ENCODE peak calls at places on chromosomes 13 and 19, in nine cellular contexts. F is HepG2; O is glutamatergic neuron; J is endothelial cell; P is activated CD8-positive, alpha-beta T cell treated with anti-CD3 and anti-CD28 coated beads for 36 hours; D is fibroblast of lung; Y is endodermal cell; U is WTC11; K is tibial nerve. V is an unnamed sample.

GRCh38 chr13:48304132-48304876 is 753 bp downstream of the RB1 start:
- DNase-seq in F (peak; percentile 30), O (peak; percentile 48), J (peak; percentile 14), P (peak; percentile 40), D (peak; percentile 61), Y (no peak), U (peak; percentile 23), K (peak; percentile 47), V (peak; percentile 6)

GRCh38 chr13:76474356-76474755 is 411.8 kb downstream of the KCTD12 start:
- DNase-seq in F (no peak), O (no peak), J (no peak), P (no peak), D (peak; percentile 53), Y (no peak), U (no peak), K (no peak), V (no peak)

GRCh38 chr13:113122571-113123225 is at the start of gene F10:
- DNase-seq in F (peak; percentile 95), O (peak; percentile 40), J (no peak), P (no peak), D (peak; percentile 74), Y (peak; percentile 93), U (peak; percentile 54), K (peak; percentile 61), V (peak; percentile 9)

GRCh38 chr13:81148822-81149221 is 807.9 kb upstream of the SPRY2 start:
- DNase-seq in F (no peak), O (no peak), J (no peak), P (no peak), D (no peak), Y (no peak), U (no peak), K (no peak), V (no peak)

GRCh38 chr19:51137812-51138425 is 4.2 kb upstream of the SIGLEC7 start:
- DNase-seq in F (no peak), O (no peak), J (no peak), P (no peak), D (no peak), Y (peak; percentile 58), U (no peak), K (no peak), V (no peak)

GRCh38 chr19:51317381-51317780 is 5.9 kb downstream of the IGLON5 start:
- DNase-seq in F (no peak), O (no peak), J (no peak), P (no peak), D (no peak), Y (no peak), U (no peak), K (no peak), V (no peak)

GRCh38 chr13:98960331-98961203 is 17.3 kb downstream of the DOCK9 start:
- DNase-seq in F (no peak), O (no peak), J (no peak), P (no peak), D (no peak), Y (no peak), U (no peak), K (no peak), V (no peak)

GRCh38 chr19:46887240-46887782 is 26.5 kb downstream of the ARHGAP35 start:
- DNase-seq in F (no peak), O (no peak), J (no peak), P (no peak), D (no peak), Y (no peak), U (no peak), K (no peak), V (no peak)

GRCh38 chr19:44807652-44808462 is 1.0 kb upstream of the BCAM start:
- DNase-seq in F (peak; percentile 77), O (peak; percentile 69), J (peak; percentile 77), P (no peak), D (peak; percentile 43), Y (peak; percentile 98), U (peak; percentile 89), K (peak; percentile 27), V (peak; percentile 66)

GRCh38 chr13:46296920-46297319 is 85.2 kb downstream of the LRRC63 start:
- DNase-seq in F (no peak), O (no peak), J (no peak), P (no peak), D (peak; percentile 94), Y (no peak), U (no peak), K (peak; percentile 19), V (no peak)

GRCh38 chr19:58509731-58510083 is 2.1 kb downstream of the SLC27A5 start:
- DNase-seq in F (no peak), O (no peak), J (no peak), P (no peak), D (no peak), Y (no peak), U (no peak), K (no peak), V (no peak)

GRCh38 chr13:113815151-113816058 is 48.5 kb downstream of the GAS6 start:
- DNase-seq in F (no peak), O (no peak), J (no peak), P (peak; percentile 61), D (no peak), Y (no peak), U (no peak), K (peak; percentile 49), V (no peak)

GRCh38 chr13:30654430-30654829 is 36.7 kb downstream of the USPL1 start:
- DNase-seq in F (no peak), O (no peak), J (no peak), P (peak; percentile 21), D (no peak), Y (no peak), U (no peak), K (no peak), V (no peak)

GRCh38 chr19:12655546-12655945 is 11.0 kb downstream of the MAN2B1 start:
- DNase-seq in F (no peak), O (no peak), J (no peak), P (no peak), D (no peak), Y (no peak), U (no peak), K (no peak), V (no peak)

GRCh38 chr19:27909185-27909840 is 1303.6 kb downstream of the UQCRFS1 start:
- DNase-seq in F (no peak), O (no peak), J (no peak), P (no peak), D (no peak), Y (peak; percentile 44), U (no peak), K (no peak), V (no peak)
- TF ChIP-seq CTCF in F (no peak), O (no peak), J (no peak), P (no peak), D (no peak), Y (no peak), U (no peak), K (no peak), V (no peak)

GRCh38 chr13:108182652-108183051 is 32.7 kb downstream of the LIG4 start:
- DNase-seq in F (no peak), O (no peak), J (no peak), P (no peak), D (no peak), Y (no peak), U (no peak), K (no peak), V (no peak)

GRCh38 chr13:108178105-108178504 is 37.2 kb downstream of the LIG4 start:
- DNase-seq in F (no peak), O (no peak), J (no peak), P (no peak), D (no peak), Y (no peak), U (no peak), K (no peak), V (no peak)

DNA sequence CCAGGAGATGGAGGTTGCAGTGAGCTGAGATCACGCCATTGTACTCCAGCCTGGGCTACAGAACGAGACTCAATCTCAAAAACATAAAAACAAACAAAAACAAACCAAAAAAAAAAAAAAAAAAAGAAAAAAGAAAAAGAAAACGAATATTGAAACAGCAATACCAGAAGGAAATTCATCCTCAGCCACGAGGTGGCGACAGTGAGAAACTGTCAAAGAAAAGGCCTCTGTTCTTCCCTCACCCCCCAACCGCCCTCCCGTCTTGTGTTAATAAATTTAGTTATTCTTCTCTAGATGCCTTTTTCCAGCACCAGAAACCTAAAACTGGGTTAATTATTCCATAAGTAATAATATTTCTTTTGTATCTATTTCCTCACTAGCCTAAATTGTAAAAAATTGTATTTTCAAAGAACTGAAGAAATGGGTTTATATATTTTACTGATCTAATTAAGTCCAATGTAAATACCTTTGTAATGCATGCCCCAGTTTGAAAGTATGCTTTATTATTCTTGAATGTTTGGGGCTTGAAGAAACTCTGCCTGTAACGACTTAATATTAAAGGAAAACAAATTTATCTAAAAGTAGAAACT is 38.6 kb downstream of the LIG4 start:
- DNase-seq in F (peak; percentile 42), O (peak; percentile 58), J (peak; percentile 51), P (peak; percentile 80), D (peak; percentile 12), Y (peak; percentile 85), U (peak; percentile 74), K (peak; percentile 34), V (peak; percentile 3)
- TF ChIP-seq CTCF in F (peak; percentile 51), O (peak; percentile 67), J (peak; percentile 77), P (peak; percentile 72), D (peak; percentile 53), Y (peak; percentile 86), U (peak; percentile 29), K (no peak), V (no peak)

DNA sequence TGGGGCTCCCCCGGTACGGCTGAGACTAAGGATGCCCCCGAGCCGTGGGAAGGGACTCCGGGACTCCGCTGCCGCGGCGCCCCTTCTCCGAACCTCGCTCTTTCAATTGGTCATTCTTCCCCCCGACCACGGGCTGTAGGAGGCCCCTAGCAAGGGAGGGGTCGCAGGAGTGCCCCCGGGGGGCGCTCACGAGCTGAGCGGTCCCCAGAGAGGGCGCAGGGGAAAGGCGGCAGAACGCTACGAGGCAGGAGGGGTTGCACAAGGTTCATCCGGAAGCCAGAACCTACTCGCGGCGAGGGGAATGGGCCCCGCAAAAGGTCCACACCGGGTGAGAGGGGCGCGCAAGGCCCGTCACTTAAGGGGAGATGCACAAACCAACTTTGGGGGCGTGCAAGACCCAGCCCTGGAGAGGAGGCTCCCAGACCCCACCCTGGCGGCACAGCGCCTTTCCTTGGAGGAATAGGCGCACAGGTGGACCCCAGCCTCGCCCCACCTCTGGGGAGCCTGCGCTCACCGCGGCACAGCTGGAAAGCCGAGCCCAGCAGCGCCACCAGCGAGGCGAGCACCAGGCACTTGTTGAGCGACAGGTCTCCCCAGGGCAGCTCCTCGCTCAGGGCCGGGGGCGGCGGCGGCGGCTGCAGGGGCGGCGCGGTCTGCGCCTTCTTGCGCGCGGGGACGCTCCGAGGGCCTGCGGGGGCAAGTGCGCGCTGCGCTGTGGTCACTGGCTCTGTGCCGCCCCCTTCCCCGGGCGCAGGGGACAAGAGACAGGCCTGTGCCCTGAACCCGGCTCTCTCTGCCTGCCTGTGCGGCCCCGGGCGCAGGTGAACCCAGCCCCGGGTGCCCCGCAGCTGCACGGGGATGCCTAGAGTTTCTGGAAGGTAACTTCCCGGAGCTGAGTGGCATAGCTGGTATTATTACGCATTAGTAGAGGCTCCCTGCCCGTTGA is 2.8 kb downstream of the JSRP1 start:
- DNase-seq in F (peak; percentile 45), O (peak; percentile 37), J (no peak), P (peak; percentile 65), D (no peak), Y (peak; percentile 86), U (peak; percentile 72), K (no peak), V (no peak)
- TF ChIP-seq CTCF in F (peak; percentile 83), O (peak; percentile 18), J (peak; percentile 0), P (peak; percentile 65), D (peak; percentile 14), Y (peak; percentile 70), U (peak; percentile 50), K (no peak), V (no peak)

DNA sequence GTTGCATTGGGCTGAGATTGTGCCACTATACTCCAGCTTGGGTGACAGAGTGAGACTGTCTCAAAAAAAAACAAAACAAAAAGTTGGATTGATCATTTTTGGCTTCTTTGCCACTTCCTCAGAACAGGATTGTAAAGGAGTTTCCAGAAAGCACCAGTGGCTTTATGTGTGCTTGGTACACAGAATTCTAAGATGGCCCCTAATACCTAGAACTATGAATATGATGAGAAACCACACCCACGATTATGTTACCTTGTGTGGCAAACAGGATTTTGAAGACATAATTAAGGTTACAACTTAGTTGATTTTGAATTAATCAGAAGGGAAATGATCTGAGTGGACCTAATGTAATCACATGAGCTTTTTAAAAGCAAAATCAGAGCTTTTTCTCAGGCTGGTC is 26.5 kb downstream of the CEACAM1 start:
- DNase-seq in F (no peak), O (no peak), J (no peak), P (no peak), D (no peak), Y (no peak), U (no peak), K (no peak), V (no peak)
- TF ChIP-seq CTCF in F (no peak), O (no peak), J (no peak), P (no peak), D (no peak), Y (no peak), U (no peak), K (no peak), V (no peak)